ENCODE peak calls at places on chromosomes 16 and 17, in seven cellular contexts. D is H1, E is SK-N-SH, Z is HepG2, G is K562, L is GM12878, W is NT2/D1. V is an unnamed sample.

GRCh38 chr16:67719778-67720144 is 645 bp upstream of the GFOD2 start:
- DNase-seq in D (no peak), E (peak), Z (peak), G (peak), L (no peak), W (no peak), V (no peak)

GRCh38 chr17:37062036-37062435 is 113.3 kb downstream of the AATF start:
- DNase-seq in D (no peak), E (no peak), Z (no peak), G (no peak), L (no peak), W (no peak), V (no peak)

GRCh38 chr17:78933025-78933958 is 8.1 kb upstream of the TIMP2 start:
- DNase-seq in D (no peak), E (peak), Z (peak), G (no peak), L (peak), W (no peak), V (peak)

GRCh38 chr16:87581867-87582220 is 20.5 kb upstream of the JPH3 start:
- DNase-seq in D (no peak), E (peak), Z (peak), G (peak), L (no peak), W (no peak), V (peak)

GRCh38 chr16:59252317-59252716 is 518.2 kb upstream of the GOT2 start:
- DNase-seq in D (no peak), E (no peak), Z (no peak), G (no peak), L (no peak), W (no peak), V (no peak)

GRCh38 chr17:78107457-78107856 is 21.1 kb downstream of the TMC6 start:
- DNase-seq in D (no peak), E (no peak), Z (no peak), G (no peak), L (no peak), W (no peak), V (no peak)

GRCh38 chr16:88941051-88941932 is 35.7 kb downstream of the CBFA2T3 start:
- DNase-seq in D (no peak), E (peak), Z (no peak), G (no peak), L (no peak), W (no peak), V (no peak)

GRCh38 chr16:2764718-2765117 is 12.3 kb downstream of the SRRM2 start:
- DNase-seq in D (no peak), E (no peak), Z (peak), G (no peak), L (no peak), W (no peak), V (no peak)

GRCh38 chr16:48353565-48354163 is 31.5 kb downstream of the SIAH1 start:
- DNase-seq in D (peak), E (peak), Z (peak), G (peak), L (peak), W (peak), V (peak)

GRCh38 chr17:45428954-45429337 is 3.7 kb downstream of the ARHGAP27 start:
- DNase-seq in D (no peak), E (no peak), Z (no peak), G (no peak), L (no peak), W (no peak), V (no peak)

GRCh38 chr17:72587773-72588511 is 467.1 kb downstream of the SOX9 start:
- DNase-seq in D (no peak), E (no peak), Z (peak), G (no peak), L (no peak), W (no peak), V (no peak)

GRCh38 chr17:44558349-44559287 is 1.3 kb downstream of the FZD2 start:
- DNase-seq in D (no peak), E (no peak), Z (no peak), G (no peak), L (no peak), W (no peak), V (no peak)

GRCh38 chr16:57565461-57565860 is 23.0 kb downstream of the ADGRG5 start:
- DNase-seq in D (no peak), E (no peak), Z (no peak), G (no peak), L (no peak), W (no peak), V (no peak)

GRCh38 chr16:85613609-85614337 is 651 bp downstream of the GSE1 start:
- DNase-seq in D (no peak), E (peak), Z (peak), G (peak), L (no peak), W (no peak), V (no peak)

GRCh38 chr17:65783845-65784334 is 222.4 kb upstream of the AXIN2 start:
- DNase-seq in D (no peak), E (no peak), Z (peak), G (no peak), L (no peak), W (no peak), V (peak)

GRCh38 chr16:19162085-19162484 is 6.0 kb upstream of the SYT17 start:
- DNase-seq in D (no peak), E (no peak), Z (no peak), G (no peak), L (no peak), W (no peak), V (no peak)

GRCh38 chr16:4465977-4466779 is 8.2 kb downstream of the NMRAL1 start:
- DNase-seq in D (no peak), E (no peak), Z (no peak), G (no peak), L (no peak), W (no peak), V (no peak)

GRCh38 chr17:65850486-65850885 is 289.0 kb upstream of the AXIN2 start:
- DNase-seq in D (no peak), E (no peak), Z (no peak), G (no peak), L (peak), W (no peak), V (peak)

DNA sequence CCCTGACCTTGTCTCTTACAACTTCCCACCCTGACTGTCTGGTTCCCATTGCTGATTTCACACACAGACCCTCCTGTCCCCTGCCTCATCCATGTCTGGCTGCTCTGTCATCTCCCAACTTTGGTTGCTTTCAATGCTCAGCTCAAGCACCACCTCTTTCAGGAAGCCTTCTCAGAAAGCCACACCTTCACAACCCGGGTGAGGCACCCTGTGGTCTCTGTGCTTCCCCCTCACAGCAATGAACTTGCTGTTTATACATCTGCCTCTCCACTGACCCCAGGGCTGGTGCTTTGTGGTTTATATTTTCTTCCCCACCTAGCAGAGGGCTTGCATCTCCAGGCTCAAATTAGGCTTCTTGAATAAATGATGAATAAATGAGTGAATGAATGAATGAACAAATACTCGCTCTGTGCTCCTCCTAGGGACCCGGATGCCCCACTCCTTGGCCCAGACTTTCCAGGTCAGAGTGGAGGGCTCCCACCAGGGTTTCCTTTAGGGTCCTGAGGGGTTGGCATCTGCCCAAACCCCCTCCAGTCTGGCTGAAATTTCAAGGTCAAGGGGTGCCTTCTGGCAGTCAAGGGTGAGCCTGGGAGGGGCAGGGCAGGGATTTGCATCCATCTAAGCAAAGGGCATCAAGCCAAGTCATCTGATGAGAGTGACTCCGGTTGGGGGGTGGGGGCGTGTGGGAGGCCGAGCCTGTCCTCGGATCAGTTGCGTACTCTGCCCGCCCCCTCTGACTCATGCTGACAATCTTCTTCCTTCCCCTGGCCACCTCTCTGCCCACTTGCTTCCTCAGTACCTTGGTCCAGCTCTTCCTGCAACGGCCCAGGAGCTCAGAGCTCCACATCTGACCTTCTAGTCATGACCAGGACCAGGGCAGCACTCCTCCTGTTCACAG is at the start of gene ITGAX:
- DNase-seq in D (no peak), E (peak), Z (no peak), G (peak), L (peak), W (peak), V (no peak)
- TF ChIP-seq YY1 in D (no peak), E (no peak), Z (no peak), G (no peak), L (no peak), W (no peak), V (no peak)

DNA sequence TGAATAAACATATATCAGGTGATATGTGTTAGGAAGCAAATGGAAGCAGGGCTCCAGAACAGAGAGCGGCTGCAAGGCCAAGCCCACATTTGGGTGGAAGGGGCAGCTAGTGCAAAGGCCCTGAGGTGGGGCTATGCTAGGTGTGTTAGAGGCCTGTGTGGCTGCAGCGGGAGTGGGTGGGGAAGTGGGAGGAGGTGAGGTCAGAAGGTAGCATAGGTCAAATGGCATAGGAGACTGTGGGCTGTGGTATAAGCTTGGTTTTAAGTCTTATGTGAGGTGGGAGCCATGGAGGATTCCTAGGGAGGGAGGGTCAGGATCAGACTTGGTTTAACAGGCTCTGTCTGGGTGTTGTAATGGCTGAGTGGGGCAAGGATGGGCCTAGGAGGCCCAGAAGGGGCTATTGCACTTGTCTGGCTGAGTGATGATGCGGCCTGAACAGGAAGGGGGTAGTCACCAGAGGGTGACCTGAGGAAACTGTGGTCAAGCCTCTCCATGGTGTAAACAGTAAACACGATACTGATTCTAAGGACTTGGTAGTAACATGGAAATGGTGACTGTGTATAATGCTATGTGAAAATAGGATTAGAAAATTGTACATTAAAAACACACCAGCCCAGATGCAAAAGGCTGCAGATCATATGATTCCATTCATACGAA is 31.1 kb downstream of the RAI1 start:
- DNase-seq in D (no peak), E (no peak), Z (no peak), G (no peak), L (peak), W (no peak), V (no peak)
- TF ChIP-seq YY1 in D (no peak), E (no peak), Z (no peak), G (no peak), L (peak), W (no peak), V (no peak)

DNA sequence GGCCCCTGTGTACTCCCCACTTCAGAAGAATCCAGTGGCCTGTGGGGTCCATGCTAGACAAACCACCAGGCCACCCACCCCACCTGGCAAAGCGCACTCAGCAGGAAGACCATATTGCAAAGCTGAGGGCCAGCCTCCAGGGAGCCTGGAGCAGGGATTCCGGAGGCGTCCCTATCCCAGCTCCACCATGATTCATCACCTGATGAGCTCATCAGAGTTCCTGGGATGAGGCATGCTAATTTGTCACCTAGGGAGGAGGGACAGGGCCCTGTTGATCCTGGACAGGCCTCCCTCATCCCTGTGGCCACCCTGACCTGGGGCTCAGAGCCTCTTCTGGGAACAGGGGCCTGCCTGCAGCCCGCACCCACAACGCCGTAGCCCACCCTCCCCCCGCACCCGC is 131.6 kb upstream of the PLCG2 start:
- DNase-seq in D (no peak), E (no peak), Z (no peak), G (no peak), L (no peak), W (peak), V (peak)
- TF ChIP-seq YY1 in D (no peak), E (no peak), Z (no peak), G (no peak), L (no peak), W (no peak), V (peak)

GRCh38 chr17:7213895-7214299 is 5.7 kb downstream of the DLG4 start:
- DNase-seq in D (peak), E (peak), Z (peak), G (peak), L (no peak), W (peak), V (peak)

GRCh38 chr17:7215136-7215638 is 4.4 kb downstream of the DLG4 start:
- DNase-seq in D (no peak), E (no peak), Z (peak), G (no peak), L (no peak), W (no peak), V (no peak)

GRCh38 chr17:7214300-7215135 is 5.1 kb downstream of the DLG4 start:
- DNase-seq in D (peak), E (peak), Z (peak), G (peak), L (peak), W (peak), V (peak)

GRCh38 chr17:7208754-7209460 is 10.7 kb downstream of the DLG4 start:
- DNase-seq in D (no peak), E (no peak), Z (no peak), G (no peak), L (no peak), W (no peak), V (no peak)

DNA sequence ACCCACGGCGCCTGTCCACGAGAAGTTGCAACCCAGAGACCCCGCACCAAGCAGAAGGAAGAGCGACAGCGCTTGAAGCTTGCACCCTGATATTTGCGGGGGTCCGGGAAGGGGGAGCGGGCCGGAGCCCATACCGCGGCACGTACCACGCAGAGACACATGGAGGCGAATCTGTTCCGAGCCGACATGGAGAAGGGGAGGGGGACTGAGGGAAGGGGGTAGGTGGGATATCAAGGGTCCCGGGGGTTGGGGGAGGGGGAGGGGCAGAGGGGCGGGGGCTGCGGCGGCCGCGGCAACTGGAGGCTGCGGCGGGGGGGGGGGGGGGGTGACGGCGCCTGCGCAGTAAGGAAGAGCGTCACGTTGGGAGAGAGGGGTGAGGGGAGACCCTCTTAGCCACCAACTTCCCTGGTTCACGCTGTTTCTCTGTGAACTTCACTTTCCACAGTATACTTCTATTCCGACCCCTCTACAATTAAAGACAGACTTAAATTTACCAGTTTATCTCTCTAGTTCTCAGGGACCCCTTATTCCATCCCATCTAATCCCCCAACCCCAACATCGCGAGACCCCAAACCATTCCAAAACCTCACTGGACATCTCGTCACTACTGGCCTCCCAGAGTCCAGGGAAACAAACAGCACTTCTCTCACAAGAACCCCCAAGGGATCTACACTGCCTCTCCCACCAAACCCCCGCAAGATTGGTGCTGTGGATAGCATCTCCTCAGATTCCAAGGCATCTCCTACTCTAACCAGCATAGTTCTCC is 7.9 kb downstream of the DLG4 start:
- DNase-seq in D (no peak), E (peak), Z (no peak), G (no peak), L (no peak), W (no peak), V (no peak)
- TF ChIP-seq YY1 in D (no peak), E (no peak), Z (no peak), G (no peak), L (no peak), W (no peak), V (no peak)

GRCh38 chr16:53893731-53894435 is 189.9 kb downstream of the FTO start:
- DNase-seq in D (no peak), E (no peak), Z (no peak), G (no peak), L (no peak), W (no peak), V (no peak)
- TF ChIP-seq YY1 in D (no peak), E (no peak), Z (no peak), G (no peak), L (no peak), W (no peak), V (no peak)

GRCh38 chr17:38970804-38971203 is 3.6 kb upstream of the FBXO47 start:
- DNase-seq in D (no peak), E (no peak), Z (no peak), G (peak), L (no peak), W (no peak), V (no peak)

GRCh38 chr17:38967290-38967738 is at the start of gene FBXO47:
- DNase-seq in D (peak), E (no peak), Z (peak), G (peak), L (no peak), W (peak), V (no peak)

GRCh38 chr17:38969281-38969680 is 2.1 kb upstream of the FBXO47 start:
- DNase-seq in D (no peak), E (no peak), Z (no peak), G (no peak), L (no peak), W (no peak), V (no peak)

DNA sequence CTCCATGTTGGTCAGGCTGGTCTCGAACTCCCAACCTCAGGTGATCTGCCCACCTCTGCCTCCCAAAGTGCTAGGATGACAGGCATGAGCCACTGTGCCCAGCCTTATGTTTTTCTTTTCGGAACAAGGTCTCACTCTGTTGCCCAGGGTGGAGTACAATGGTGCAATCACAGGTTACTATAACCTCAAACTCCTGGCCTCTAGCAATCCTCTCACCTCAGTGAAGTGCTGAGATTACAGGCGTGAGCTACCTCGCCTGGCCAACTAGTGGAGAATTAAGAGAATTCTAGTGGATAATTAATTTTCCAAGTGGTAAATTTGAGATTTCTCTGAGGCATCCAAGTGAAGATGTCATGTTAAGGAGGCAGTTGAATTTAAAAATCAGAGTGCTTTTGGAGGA is 2.9 kb upstream of the FBXO47 start:
- DNase-seq in D (no peak), E (no peak), Z (no peak), G (no peak), L (no peak), W (no peak), V (no peak)
- TF ChIP-seq YY1 in D (no peak), E (no peak), Z (no peak), G (no peak), L (no peak), W (no peak), V (no peak)

DNA sequence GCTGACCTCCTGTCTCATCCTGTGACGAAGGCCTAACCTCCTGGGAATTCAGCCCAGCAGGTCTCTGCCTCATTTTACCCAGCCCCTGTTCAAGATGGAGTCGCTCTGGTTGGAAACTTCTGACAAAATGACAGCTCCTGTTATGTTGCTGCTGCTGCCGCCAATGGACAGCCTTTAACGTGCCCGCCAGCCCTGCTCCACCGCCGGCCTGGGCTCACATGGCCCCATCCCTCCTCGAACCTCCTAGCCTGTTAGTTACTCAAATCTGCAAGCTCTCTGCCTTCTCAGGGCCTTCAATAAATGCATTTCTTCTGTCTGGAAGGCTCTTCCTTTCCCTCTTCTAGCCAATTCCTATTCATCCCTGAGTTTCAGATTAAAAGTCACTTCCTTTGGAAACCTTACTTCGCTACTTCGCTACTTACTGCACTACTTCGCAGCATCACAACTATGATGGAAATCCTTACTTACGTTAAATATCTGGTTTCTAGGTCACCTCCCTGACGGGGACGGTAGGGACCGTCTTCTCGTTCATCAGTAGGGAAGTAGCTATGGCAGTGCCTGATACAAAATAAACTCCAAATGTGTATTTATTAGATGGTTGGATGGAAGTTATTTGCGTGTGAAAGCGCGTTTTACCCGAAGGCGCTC is 517 bp upstream of the NAGLU start:
- DNase-seq in D (no peak), E (no peak), Z (no peak), G (peak), L (no peak), W (no peak), V (no peak)
- TF ChIP-seq YY1 in D (no peak), E (no peak), Z (peak), G (no peak), L (peak), W (no peak), V (no peak)

DNA sequence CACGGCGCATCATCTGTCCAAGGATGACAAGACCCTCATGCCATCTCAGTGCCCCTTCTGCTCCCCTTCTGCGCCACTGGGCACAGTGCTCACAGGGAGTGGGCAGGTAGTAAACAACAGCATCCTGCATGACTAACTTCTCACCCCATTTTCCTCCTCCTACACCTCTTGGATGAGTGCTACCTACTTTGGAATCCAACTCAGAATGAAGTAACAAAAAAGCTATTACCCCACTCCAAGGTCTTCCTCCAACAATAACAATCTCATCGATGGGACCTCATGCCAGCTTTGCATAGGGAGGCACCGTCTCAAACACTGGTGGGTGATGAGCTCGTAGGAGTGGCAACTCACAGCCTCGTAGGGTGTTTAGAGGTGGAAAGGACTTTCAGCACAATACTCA is 98.6 kb upstream of the RCVRN start:
- DNase-seq in D (no peak), E (no peak), Z (no peak), G (no peak), L (no peak), W (no peak), V (no peak)
- TF ChIP-seq YY1 in D (no peak), E (no peak), Z (no peak), G (no peak), L (no peak), W (no peak), V (no peak)

V was measured in HCT116.